ENCODE peak calls at places on chromosomes 5 and 9, in five cellular contexts. B is NCI-H2171 treated with DMSO at 0.1 percent for 48 hours; M is AG04449; C is CD4-positive, alpha-beta memory T cell; S is GM04504. F is an unnamed sample.

GRCh38 chr5:143717400-143717799 is 94.6 kb upstream of the HMHB1 start:
- DNase-seq in B (no peak), M (peak; percentile 79), C (no peak), S (peak; percentile 82), F (peak; percentile 80)

GRCh38 chr5:157324237-157324636 is 58.3 kb downstream of the CYFIP2 start:
- DNase-seq in B (no peak), M (no peak), C (no peak), S (no peak), F (no peak)

GRCh38 chr5:147359551-147359950 is 124.7 kb downstream of the STK32A start:
- DNase-seq in B (no peak), M (no peak), C (no peak), S (no peak), F (no peak)

GRCh38 chr9:120878188-120879130 is 1.5 kb upstream of the PHF19 start:
- DNase-seq in B (peak; percentile 58), M (no peak), C (no peak), S (no peak), F (no peak)

GRCh38 chr9:91789941-91790340 is 160.1 kb downstream of the ROR2 start:
- DNase-seq in B (no peak), M (no peak), C (no peak), S (no peak), F (no peak)

GRCh38 chr5:176133877-176134276 is 104.3 kb upstream of the SIMC1 start:
- DNase-seq in B (no peak), M (no peak), C (no peak), S (no peak), F (no peak)

GRCh38 chr9:77679088-77679487 is 31.0 kb upstream of the GNA14 start:
- DNase-seq in B (no peak), M (no peak), C (no peak), S (no peak), F (no peak)

GRCh38 chr9:124353811-124354274 is 61.4 kb downstream of the PSMB7 start:
- DNase-seq in B (no peak), M (peak; percentile 9), C (no peak), S (peak; percentile 41), F (peak; percentile 51)

GRCh38 chr5:116467444-116467843 is 107.2 kb downstream of the SEMA6A start:
- DNase-seq in B (no peak), M (no peak), C (no peak), S (no peak), F (no peak)

GRCh38 chr5:121691478-121691877 is 160.2 kb upstream of the FTMT start:
- DNase-seq in B (no peak), M (no peak), C (no peak), S (no peak), F (no peak)

GRCh38 chr5:143086851-143087637 is 316.4 kb downstream of the NR3C1 start:
- DNase-seq in B (peak; percentile 44), M (peak; percentile 63), C (no peak), S (peak; percentile 63), F (no peak)

GRCh38 chr9:14353222-14354056 is 39.5 kb upstream of the NFIB start:
- DNase-seq in B (peak; percentile 61), M (no peak), C (peak; percentile 49), S (peak; percentile 24), F (peak; percentile 52)